ENCODE peak calls at places on chromosomes 4 and X, in four cellular contexts. K is K562, M is GM12891, C is GM12878. W is an unnamed sample.
A peak's percentile ranks its signal among the peaks of the same experiment; 100 is the strongest.

GRCh38 chrX:77442728-77443127 is 4.5 kb upstream of the FGF16 start:
- DNase-seq in K (no peak), M (no peak), C (no peak), W (no peak)

GRCh38 chr4:171929477-171929876 is 116.3 kb downstream of the GALNTL6 start:
- DNase-seq in K (no peak), M (no peak), C (no peak), W (no peak)

GRCh38 chr4:5789141-5789540 is 78.1 kb downstream of the EVC start:
- DNase-seq in K (no peak), M (no peak), C (no peak), W (no peak)

GRCh38 chr4:86644892-86645291 is 50.8 kb downstream of the PTPN13 start:
- DNase-seq in K (no peak), M (no peak), C (no peak), W (no peak)

GRCh38 chrX:10477525-10477924 is 142.9 kb downstream of the MID1 start:
- DNase-seq in K (no peak), M (no peak), C (no peak), W (no peak)

GRCh38 chrX:123277821-123278220 is 93.7 kb downstream of the GRIA3 start:
- DNase-seq in K (no peak), M (no peak), C (no peak), W (no peak)

GRCh38 chr4:134024251-134024650 is 177.3 kb downstream of the PABPC4L start:
- DNase-seq in K (no peak), M (no peak), C (no peak), W (no peak)

GRCh38 chrX:5829469-5829868 is 399.2 kb downstream of the NLGN4X start:
- DNase-seq in K (no peak), M (no peak), C (no peak), W (no peak)

GRCh38 chr4:38860788-38861424 is 4.3 kb upstream of the TLR6 start:
- DNase-seq in K (peak; percentile 76), M (peak; percentile 46), C (peak; percentile 41), W (peak; percentile 53)

GRCh38 chrX:85922821-85923220 is 124.5 kb downstream of the CHM start:
- DNase-seq in K (no peak), M (no peak), C (no peak), W (peak; percentile 3)
- TF ChIP-seq SPI1 in K (no peak), M (no peak), C (no peak), W (no peak)

GRCh38 chr4:183130328-183131155 is 31.5 kb downstream of the WWC2 start:
- DNase-seq in K (no peak), M (no peak), C (no peak), W (no peak)
- TF ChIP-seq SPI1 in K (no peak), M (no peak), C (no peak), W (no peak)

GRCh38 chr4:3418029-3418762 is 23.6 kb upstream of the HGFAC start:
- DNase-seq in K (peak; percentile 37), M (no peak), C (no peak), W (no peak)
- TF ChIP-seq SPI1 in K (no peak), M (no peak), C (no peak), W (no peak)

GRCh38 chr4:33878710-33879109 is 2365.6 kb downstream of the ARAP2 start:
- DNase-seq in K (no peak), M (no peak), C (no peak), W (no peak)

GRCh38 chr4:33873791-33874190 is 2370.5 kb downstream of the ARAP2 start:
- DNase-seq in K (no peak), M (no peak), C (no peak), W (no peak)
- TF ChIP-seq SPI1 in K (no peak), M (no peak), C (no peak), W (no peak)

DNA sequence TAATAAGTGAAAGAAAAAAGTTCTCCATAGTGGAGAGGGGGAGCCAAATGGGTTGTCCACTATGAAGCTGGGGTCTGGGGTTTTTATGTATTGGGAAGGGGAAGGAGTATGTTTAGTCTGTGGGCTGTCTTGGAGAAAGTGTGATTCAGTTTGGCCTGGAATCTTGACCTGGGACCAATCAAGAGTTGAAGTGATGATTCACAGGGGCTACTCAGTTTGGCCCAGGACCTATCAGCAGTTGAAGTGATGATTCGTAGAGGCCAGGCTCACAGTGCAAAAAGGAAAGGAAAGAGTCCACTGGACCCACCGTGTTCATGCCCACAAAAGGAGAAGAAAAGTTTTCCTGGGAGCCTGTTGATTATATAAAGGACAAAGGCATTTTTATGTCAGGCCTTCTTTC is 47.3 kb upstream of the RAB9B start:
- DNase-seq in K (no peak), M (no peak), C (no peak), W (no peak)
- TF ChIP-seq SPI1 in K (no peak), M (no peak), C (no peak), W (no peak)

W was measured in HL-60.